ENCODE peak calls at places on chromosomes 7 and 10, in six cellular contexts. F, U, J, P, M and Q are unnamed samples.

GRCh38 chr7:71239517-71239916 is 107.6 kb downstream of the GALNT17 start:
- DNase-seq in F (no peak), U (no peak), J (no peak), P (no peak), M (no peak), Q (no peak)

GRCh38 chr7:133668296-133669060 is 415.6 kb downstream of the EXOC4 start:
- DNase-seq in F (no peak), U (no peak), J (no peak), P (peak; percentile 26), M (no peak), Q (no peak)

GRCh38 chr7:38232475-38233366 is 40.7 kb downstream of the TARP start:
- DNase-seq in F (no peak), U (no peak), J (no peak), P (no peak), M (no peak), Q (no peak)

GRCh38 chr10:123134058-123134914 is 1.5 kb upstream of the HMX3 start:
- DNase-seq in F (no peak), U (no peak), J (peak; percentile 52), P (peak; percentile 29), M (peak; percentile 64), Q (no peak)

GRCh38 chr10:117413928-117414618 is 38.8 kb upstream of the PDZD8 start:
- DNase-seq in F (no peak), U (peak; percentile 84), J (no peak), P (peak; percentile 77), M (no peak), Q (no peak)

GRCh38 chr10:103232772-103233488 is 12.8 kb upstream of the RPEL1 start:
- DNase-seq in F (peak; percentile 22), U (peak; percentile 43), J (peak; percentile 40), P (peak; percentile 22), M (no peak), Q (no peak)

GRCh38 chr10:70265032-70265689 is 18.6 kb downstream of the NPFFR1 start:
- DNase-seq in F (peak; percentile 21), U (peak; percentile 39), J (peak; percentile 91), P (no peak), M (peak; percentile 57), Q (no peak)

GRCh38 chr7:70525991-70526390 is 606.0 kb upstream of the GALNT17 start:
- DNase-seq in F (no peak), U (no peak), J (no peak), P (peak; percentile 3), M (no peak), Q (no peak)

GRCh38 chr10:14687340-14687739 is 87.4 kb downstream of the FAM107B start:
- DNase-seq in F (no peak), U (no peak), J (no peak), P (no peak), M (no peak), Q (no peak)

GRCh38 chr7:36535866-36536664 is 146.4 kb downstream of the ANLN start:
- DNase-seq in F (peak; percentile 29), U (peak; percentile 86), J (no peak), P (peak; percentile 9), M (no peak), Q (no peak)

GRCh38 chr10:73054286-73054685 is 42.4 kb downstream of the P4HA1 start:
- DNase-seq in F (no peak), U (no peak), J (no peak), P (no peak), M (no peak), Q (no peak)

GRCh38 chr7:4169505-4169904 is 512.6 kb upstream of the FOXK1 start:
- DNase-seq in F (no peak), U (no peak), J (no peak), P (no peak), M (no peak), Q (no peak)

GRCh38 chr10:123083811-123084210 is 52.0 kb upstream of the HMX3 start:
- DNase-seq in F (no peak), U (no peak), J (no peak), P (no peak), M (no peak), Q (no peak)

GRCh38 chr7:26398436-26399308 is 107.0 kb downstream of the SNX10 start:
- DNase-seq in F (peak; percentile 63), U (peak; percentile 64), J (peak; percentile 83), P (peak; percentile 73), M (peak; percentile 79), Q (peak; percentile 79)

GRCh38 chr7:26399309-26399610 is 107.6 kb downstream of the SNX10 start:
- DNase-seq in F (no peak), U (no peak), J (peak; percentile 50), P (peak; percentile 55), M (no peak), Q (peak; percentile 78)

GRCh38 chr7:26397326-26397725 is 105.7 kb downstream of the SNX10 start:
- DNase-seq in F (no peak), U (no peak), J (no peak), P (no peak), M (no peak), Q (no peak)

GRCh38 chr7:26399747-26400146 is 108.1 kb downstream of the SNX10 start:
- DNase-seq in F (no peak), U (no peak), J (no peak), P (no peak), M (no peak), Q (no peak)

GRCh38 chr7:26397786-26398435 is 106.2 kb downstream of the SNX10 start:
- DNase-seq in F (no peak), U (no peak), J (peak; percentile 76), P (peak; percentile 54), M (peak; percentile 75), Q (no peak)
- TF ChIP-seq EZH2 in F (no peak), U (no peak), J (no peak), P (no peak), M (no peak), Q (no peak)

GRCh38 chr10:77742172-77742571 is 104.6 kb upstream of the KCNMA1 start:
- DNase-seq in F (no peak), U (no peak), J (no peak), P (no peak), M (no peak), Q (no peak)

GRCh38 chr10:77738496-77739158 is 101.0 kb upstream of the KCNMA1 start:
- DNase-seq in F (no peak), U (no peak), J (no peak), P (no peak), M (no peak), Q (peak; percentile 28)

GRCh38 chr10:77737608-77738007 is 100.0 kb upstream of the KCNMA1 start:
- DNase-seq in F (no peak), U (peak; percentile 95), J (no peak), P (peak; percentile 92), M (no peak), Q (peak; percentile 94)

GRCh38 chr10:77744249-77744648 is 106.6 kb upstream of the KCNMA1 start:
- DNase-seq in F (no peak), U (peak; percentile 73), J (no peak), P (peak; percentile 45), M (no peak), Q (no peak)

DNA sequence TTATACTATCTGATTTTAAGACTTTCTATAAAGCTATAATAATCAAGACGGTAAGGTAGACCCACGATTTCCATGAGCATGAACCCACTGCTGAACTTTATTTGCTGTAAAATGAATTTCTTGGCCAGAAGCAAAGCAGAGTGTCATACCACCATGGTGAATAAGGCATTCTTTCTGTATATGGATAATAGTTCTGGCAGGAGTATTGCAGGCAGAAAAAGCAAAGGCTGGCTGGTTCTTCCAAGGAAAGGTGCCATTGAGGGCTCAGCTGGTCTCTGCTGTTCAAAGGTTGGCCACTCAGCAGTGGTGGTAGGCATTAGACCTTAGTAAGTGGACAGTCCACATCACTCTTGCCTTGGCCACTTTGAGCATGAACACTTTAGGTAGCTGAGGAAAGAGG is 104.1 kb upstream of the KCNMA1 start:
- DNase-seq in F (no peak), U (no peak), J (no peak), P (peak; percentile 74), M (no peak), Q (no peak)
- TF ChIP-seq EZH2 in F (no peak), U (no peak), J (no peak), P (no peak), M (no peak), Q (no peak)

GRCh38 chr7:44990520-44991023 is 9.4 kb upstream of the CCM2 start:
- DNase-seq in F (no peak), U (peak; percentile 65), J (no peak), P (peak; percentile 87), M (no peak), Q (peak; percentile 91)

GRCh38 chr7:44999245-45000095 is 531 bp upstream of the CCM2 start:
- DNase-seq in F (peak; percentile 100), U (peak; percentile 99), J (peak; percentile 99), P (peak; percentile 100), M (peak; percentile 97), Q (peak; percentile 100)

GRCh38 chr7:44998153-44998871 is 1.7 kb upstream of the CCM2 start:
- DNase-seq in F (no peak), U (no peak), J (no peak), P (no peak), M (no peak), Q (no peak)

GRCh38 chr7:44995555-44996493 is 4.2 kb upstream of the CCM2 start:
- DNase-seq in F (no peak), U (no peak), J (no peak), P (no peak), M (no peak), Q (no peak)

DNA sequence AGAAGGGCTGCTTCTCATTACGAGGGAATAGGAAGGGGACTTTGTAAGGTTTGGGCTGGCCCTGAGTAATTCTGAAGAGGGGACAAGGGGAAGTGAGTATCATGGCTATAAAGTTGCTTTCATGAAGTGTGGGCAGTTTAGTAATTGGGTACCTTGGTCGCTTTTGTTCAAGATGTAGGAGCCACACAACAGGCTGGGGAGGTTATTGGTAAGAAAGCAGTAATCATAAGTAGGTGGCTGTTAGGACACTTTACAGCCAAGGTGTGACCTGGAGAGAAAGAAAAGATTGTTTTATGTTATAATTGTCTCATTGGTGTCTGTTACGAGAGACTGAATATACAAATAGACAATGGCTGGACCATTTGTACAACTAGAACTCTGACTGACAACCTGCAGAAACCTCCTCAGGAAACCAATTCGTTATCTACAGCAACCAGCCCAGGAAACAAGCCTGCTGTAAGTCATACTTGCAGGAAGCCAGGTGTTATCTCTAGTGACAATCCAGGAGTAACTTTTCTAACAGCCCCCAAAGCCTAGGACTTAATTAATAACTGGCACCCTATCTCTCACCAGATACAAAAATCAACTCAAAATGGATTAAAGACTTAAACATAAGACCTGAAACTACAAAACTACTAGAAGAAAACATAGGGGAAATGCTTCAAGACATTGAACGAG is 5.0 kb upstream of the CCM2 start:
- DNase-seq in F (no peak), U (no peak), J (no peak), P (no peak), M (no peak), Q (peak; percentile 63)
- TF ChIP-seq EZH2 in F (no peak), U (no peak), J (no peak), P (no peak), M (no peak), Q (no peak)

DNA sequence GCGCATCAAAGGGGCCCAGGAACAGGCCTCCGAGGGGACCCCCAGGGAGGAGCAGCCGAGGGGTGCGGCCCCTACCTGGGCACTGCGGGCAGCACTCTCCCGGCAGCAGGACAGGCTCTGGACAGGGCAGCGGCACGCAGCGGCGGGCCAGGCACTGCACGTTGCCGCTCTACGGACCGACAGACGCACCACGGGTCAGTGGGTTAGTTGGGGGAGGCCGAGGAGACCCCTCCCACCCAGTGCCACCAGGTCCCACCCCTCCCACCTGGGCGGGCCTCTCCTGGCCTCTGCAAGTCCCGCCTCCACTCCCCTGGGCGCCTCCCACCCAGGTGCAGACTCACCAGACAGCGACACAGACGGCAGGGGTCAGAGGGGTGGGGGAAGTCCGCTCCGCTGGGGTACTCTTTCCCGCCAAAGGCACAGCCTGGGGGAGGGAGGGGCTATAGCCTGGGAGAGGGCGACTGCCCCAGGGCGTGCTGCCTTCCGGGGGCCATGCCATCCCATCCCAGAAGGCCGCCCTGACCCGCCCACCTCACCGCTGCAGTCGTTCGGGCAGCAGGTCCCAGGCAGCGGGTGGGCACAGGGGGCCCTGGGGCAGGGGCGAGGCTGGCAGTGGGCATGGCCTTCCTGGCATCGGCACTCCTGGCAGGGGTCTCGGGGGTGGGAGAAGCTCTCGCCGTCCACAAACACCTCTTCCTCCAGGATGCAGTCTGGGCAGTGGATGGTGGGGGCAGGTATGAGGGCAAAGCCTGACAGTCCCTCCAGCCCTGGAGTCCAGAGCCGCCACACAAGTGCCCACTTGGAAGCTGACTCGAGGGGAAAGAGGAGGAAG is 19.2 kb downstream of the KCP start:
- DNase-seq in F (peak; percentile 88), U (no peak), J (peak; percentile 71), P (no peak), M (peak; percentile 77), Q (no peak)
- TF ChIP-seq EZH2 in F (no peak), U (no peak), J (peak; percentile 13), P (no peak), M (no peak), Q (no peak)